ENCODE peak calls at places on chromosome 22, in eight cellular contexts. C, X, E, W, F, D, P and J are unnamed samples. For H3K4me1, the result is how much of the 10 kb centered on the place peaks cover.

GRCh38 chr22:19869497-19870152 is 15.0 kb upstream of the GNB1L start:
- DNase-seq in C (peak), W (no peak), P (peak), F (peak), X (no peak), D (no peak), E (no peak), J (peak)

GRCh38 chr22:38218661-38219331 is 17.0 kb downstream of the MAFF start:
- DNase-seq in X (peak), C (peak), D (peak), E (peak), F (peak), P (peak), W (peak), J (peak)

GRCh38 chr22:20868225-20868944 is 9.6 kb downstream of the SNAP29 start:
- DNase-seq in D (no peak), C (no peak), W (no peak), X (no peak), E (no peak), F (no peak), P (no peak), J (no peak)

GRCh38 chr22:30286813-30287625 is 2.3 kb downstream of the CASTOR1 start:
- DNase-seq in E (peak), D (peak), C (peak), W (no peak), P (no peak), F (peak), X (peak), J (peak)

GRCh38 chr22:34502821-34503220 is 563.1 kb upstream of the ISX start:
- DNase-seq in E (no peak), X (no peak), C (no peak), F (no peak), W (no peak), D (no peak), P (no peak), J (no peak)

GRCh38 chr22:31604137-31604705 is 57.8 kb downstream of the PISD start:
- DNase-seq in W (no peak), X (no peak), C (no peak), E (no peak), D (no peak), P (no peak), F (peak), J (no peak)

GRCh38 chr22:27120036-27120435 is 462.6 kb downstream of the MIAT start:
- DNase-seq in P (no peak), W (no peak), D (no peak), F (no peak), X (no peak), E (no peak), C (no peak), J (no peak)

GRCh38 chr22:29345932-29346331 is 30.4 kb upstream of the RASL10A start:
- DNase-seq in X (no peak), P (no peak), F (no peak), D (no peak), E (no peak), W (no peak), C (no peak), J (no peak)

GRCh38 chr22:49091451-49091850 is 736.2 kb downstream of the BRD1 start:
- DNase-seq in D (no peak), E (no peak), F (peak), X (no peak), P (no peak), W (no peak), C (no peak), J (no peak)

GRCh38 chr22:32746715-32747114 is 54.8 kb upstream of the TIMP3 start:
- DNase-seq in D (peak), F (no peak), W (no peak), P (no peak), X (no peak), E (no peak), C (no peak), J (no peak)

GRCh38 chr22:22099833-22100812 is 117.5 kb upstream of the TOP3B start:
- DNase-seq in C (no peak), E (no peak), P (no peak), X (no peak), D (no peak), F (no peak), W (no peak), J (no peak)

GRCh38 chr22:27125539-27125938 is 468.2 kb downstream of the MIAT start:
- DNase-seq in F (no peak), D (no peak), P (no peak), W (no peak), C (no peak), E (no peak), X (no peak), J (no peak)

GRCh38 chr22:20437253-20438065 is at the start of gene SCARF2:
- DNase-seq in F (peak), P (peak), D (peak), W (no peak), C (peak), E (no peak), X (no peak), J (no peak)

GRCh38 chr22:30079952-30080533 is at the start of gene HORMAD2:
- DNase-seq in P (no peak), C (peak), D (no peak), X (peak), W (no peak), F (no peak), E (no peak), J (no peak)

GRCh38 chr22:33579448-33580093 is 340.7 kb downstream of the LARGE1 start:
- DNase-seq in C (no peak), F (peak), E (peak), X (peak), D (peak), W (no peak), P (no peak), J (peak)

GRCh38 chr22:38868886-38869381 is 3.1 kb downstream of the CBX6 start:
- DNase-seq in W (peak), X (peak), E (peak), C (peak), F (peak), D (peak), P (peak), J (no peak)

GRCh38 chr22:29369460-29369859 is 18.9 kb downstream of the AP1B1 start:
- DNase-seq in X (peak), F (no peak), E (no peak), C (peak), W (no peak), D (peak), P (peak), J (no peak)

GRCh38 chr22:34914871-34915270 is 151.1 kb upstream of the ISX start:
- DNase-seq in W (no peak), F (no peak), E (no peak), X (no peak), D (no peak), C (no peak), P (no peak), J (no peak)

GRCh38 chr22:48654492-48654891 is 1173.2 kb downstream of the BRD1 start:
- DNase-seq in C (no peak), W (no peak), D (no peak), X (no peak), P (no peak), F (no peak), E (no peak), J (no peak)

GRCh38 chr22:17307566-17307965 is 61.7 kb upstream of the CECR2 start:
- DNase-seq in P (no peak), D (no peak), C (no peak), X (no peak), E (no peak), F (no peak), W (no peak), J (no peak)

GRCh38 chr22:41776381-41776780 is 24.1 kb upstream of the CCDC134 start:
- DNase-seq in E (no peak), X (no peak), C (no peak), F (no peak), W (no peak), D (no peak), P (no peak), J (no peak)

GRCh38 chr22:19292262-19293230 is 1.0 kb upstream of the CLTCL1 start:
- DNase-seq in C (peak), X (no peak), D (peak), W (no peak), P (peak), F (peak), E (no peak), J (peak)

GRCh38 chr22:47190957-47191323 is 428.5 kb downstream of the TBC1D22A start:
- DNase-seq in F (peak), P (no peak), X (no peak), W (no peak), C (no peak), E (no peak), D (no peak), J (peak)

GRCh38 chr22:40416636-40417035 is 46.2 kb downstream of the SGSM3 start:
- DNase-seq in W (no peak), F (no peak), D (no peak), X (no peak), P (no peak), C (no peak), E (no peak), J (no peak)

GRCh38 chr22:40414838-40415505 is 44.6 kb downstream of the SGSM3 start:
- DNase-seq in D (no peak), P (peak), X (no peak), F (no peak), C (no peak), E (no peak), W (no peak), J (no peak)

GRCh38 chr22:40416267-40416570 is 45.8 kb downstream of the SGSM3 start:
- DNase-seq in W (no peak), E (no peak), P (peak), X (no peak), C (no peak), F (no peak), D (no peak), J (no peak)

GRCh38 chr22:40417041-40417440 is 46.6 kb downstream of the SGSM3 start:
- DNase-seq in F (no peak), D (no peak), P (no peak), C (no peak), X (no peak), E (no peak), W (no peak), J (peak)

DNA sequence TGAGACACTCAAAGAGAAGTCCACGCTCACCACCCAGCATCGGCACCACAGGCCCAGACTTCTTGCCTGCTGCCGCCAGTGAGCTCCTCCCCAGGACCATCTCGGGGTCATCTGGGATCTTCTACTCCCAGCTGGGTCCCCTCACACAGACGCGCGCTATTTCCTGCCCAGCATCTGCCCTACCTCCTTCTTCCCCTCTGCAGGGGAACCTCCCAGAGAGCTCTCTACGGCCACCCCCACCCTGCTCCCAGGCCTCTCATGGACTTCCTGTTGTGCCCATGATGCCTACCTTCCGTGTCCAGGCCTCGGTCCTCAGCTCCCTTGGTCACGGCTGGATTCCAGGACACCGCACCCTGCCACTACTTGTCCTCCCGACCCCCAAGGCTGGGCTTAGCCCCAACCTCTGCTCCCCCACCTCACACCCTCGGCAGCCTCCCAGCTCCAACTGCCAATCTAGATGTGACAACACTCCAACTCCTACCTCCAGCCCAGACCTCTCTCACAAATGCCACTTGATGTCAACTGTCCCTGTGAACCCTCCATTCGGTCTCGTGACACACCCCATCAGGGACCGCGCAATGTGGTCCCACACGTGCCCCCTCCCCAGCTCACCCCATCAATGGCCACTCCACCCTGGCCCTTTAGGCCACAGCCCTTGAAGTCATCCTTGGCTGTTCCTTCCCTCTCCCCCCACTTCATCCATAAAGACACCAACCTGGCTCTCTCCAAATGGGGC is 45.3 kb downstream of the SGSM3 start:
- DNase-seq in E (no peak), X (no peak), P (no peak), C (peak), F (no peak), W (no peak), D (no peak), J (peak)
- H3K27ac ChIP-seq in E (no peak), X (no peak), P (no peak), C (no peak), F (no peak), W (peak), D (no peak), J (peak)

DNA sequence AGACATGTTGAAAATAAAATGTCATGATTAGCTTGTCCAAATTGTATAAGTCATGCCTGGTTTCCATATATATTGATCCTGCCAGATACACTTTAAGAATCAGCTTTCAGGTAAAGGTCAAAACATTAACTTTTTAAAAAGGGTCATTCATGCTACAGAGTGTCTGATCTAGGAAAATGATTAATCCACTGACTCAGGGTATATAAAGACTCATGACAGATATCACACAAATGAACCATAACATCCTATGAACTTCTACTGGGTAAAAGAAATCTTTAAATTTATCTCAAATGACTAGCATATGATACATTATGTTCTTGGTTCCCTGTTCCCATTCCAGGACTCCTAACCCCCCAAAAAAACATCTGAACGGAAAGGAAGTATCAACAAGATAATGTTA is 11.7 kb downstream of the MRTFA start:
- DNase-seq in W (no peak), X (no peak), P (no peak), D (no peak), C (no peak), E (no peak), F (no peak), J (no peak)
- H3K4me1 ChIP-seq in W (under half), X (under half), P (under half), D (under half), C (under half), E (under half), F (under half), J (under half)

DNA sequence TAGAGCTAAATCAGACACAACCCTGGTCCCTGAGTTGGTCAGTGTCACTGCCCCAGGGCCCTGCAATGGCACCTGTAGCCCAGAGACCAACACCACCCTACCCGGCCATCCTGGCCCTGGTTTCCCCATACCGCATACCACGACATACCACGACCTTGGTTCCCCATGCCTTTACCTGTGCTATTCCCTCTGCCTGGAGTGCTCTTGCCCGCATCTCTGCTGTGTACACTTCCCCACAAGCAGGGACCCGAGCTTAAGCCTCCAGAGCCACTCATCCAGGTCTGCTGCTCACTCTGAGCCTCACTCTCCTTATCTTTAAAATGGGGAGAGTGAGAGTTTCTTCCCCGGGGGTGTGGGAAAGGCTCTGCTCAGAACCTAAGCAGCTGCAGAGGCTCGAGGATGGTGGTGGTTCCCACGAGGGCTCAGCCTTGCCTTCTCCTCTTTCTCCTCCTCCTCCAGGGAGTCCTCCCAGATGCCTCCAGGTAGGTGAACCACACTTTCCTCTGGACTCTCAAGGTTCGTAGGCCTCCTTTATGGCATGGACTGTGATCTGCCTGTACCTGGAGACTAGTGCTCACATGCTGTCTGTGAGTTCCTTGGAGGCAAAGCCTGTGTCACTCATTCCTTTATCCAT is 48.1 kb downstream of the WNT7B start:
- DNase-seq in E (no peak), C (no peak), X (no peak), W (no peak), F (no peak), P (no peak), D (no peak), J (no peak)
- TF ChIP-seq CTCF in E (no peak), C (no peak), X (no peak), W (no peak), F (no peak), P (no peak), D (no peak), J (no peak)

GRCh38 chr22:43144949-43145348 is 1.8 kb upstream of the MCAT start:
- DNase-seq in D (no peak), W (no peak), X (no peak), F (no peak), P (no peak), E (no peak), C (no peak), J (peak)
- H3K27ac ChIP-seq in D (no peak), W (no peak), X (no peak), F (no peak), P (no peak), E (no peak), C (no peak), J (peak)

DNA sequence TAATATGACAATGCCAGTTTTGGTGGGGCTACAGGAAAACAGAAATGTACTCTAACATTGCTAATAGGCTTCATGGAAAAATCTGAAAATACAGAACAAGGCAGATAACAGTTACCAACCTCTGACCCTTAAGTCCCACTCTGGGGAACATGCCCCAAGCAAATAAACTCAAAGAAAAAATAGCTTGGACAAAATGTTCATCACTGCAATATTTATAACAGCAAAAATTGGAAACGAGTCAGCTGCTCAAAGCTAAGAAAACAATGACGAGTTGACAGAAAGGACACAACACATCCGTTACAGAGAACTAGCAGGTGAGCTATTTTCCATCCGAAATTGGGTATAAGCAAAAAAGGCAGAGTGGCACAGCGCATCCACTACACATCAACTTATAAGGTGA is 70.5 kb downstream of the PACSIN2 start:
- DNase-seq in W (no peak), E (no peak), C (no peak), F (no peak), X (no peak), D (no peak), P (no peak), J (no peak)
- H3K4me1 ChIP-seq in W (half or more), E (half or more), C (under half), F (half or more), X (half or more), D (half or more), P (half or more), J (under half)

GRCh38 chr22:43983808-43984207 is 28.6 kb downstream of the SAMM50 start:
- DNase-seq in P (no peak), F (no peak), E (no peak), C (no peak), W (no peak), X (no peak), D (no peak), J (no peak)
- TF ChIP-seq CTCF in P (no peak), F (no peak), E (no peak), C (no peak), W (no peak), X (no peak), D (no peak), J (no peak)

GRCh38 chr22:24154826-24155225 is 26.5 kb upstream of the SUSD2 start:
- DNase-seq in C (no peak), X (no peak), W (no peak), P (no peak), E (no peak), F (no peak), D (no peak), J (no peak)

GRCh38 chr22:24155597-24156145 is 25.6 kb upstream of the SUSD2 start:
- DNase-seq in E (peak), C (peak), W (no peak), D (peak), P (peak), X (peak), F (peak), J (peak)

GRCh38 chr22:24156146-24156914 is 25.0 kb upstream of the SUSD2 start:
- DNase-seq in F (peak), W (no peak), D (no peak), E (no peak), P (no peak), X (peak), C (no peak), J (no peak)

GRCh38 chr22:24153353-24153752 is 27.9 kb upstream of the SUSD2 start:
- DNase-seq in X (no peak), C (no peak), F (no peak), D (no peak), W (no peak), P (no peak), E (no peak), J (no peak)

DNA sequence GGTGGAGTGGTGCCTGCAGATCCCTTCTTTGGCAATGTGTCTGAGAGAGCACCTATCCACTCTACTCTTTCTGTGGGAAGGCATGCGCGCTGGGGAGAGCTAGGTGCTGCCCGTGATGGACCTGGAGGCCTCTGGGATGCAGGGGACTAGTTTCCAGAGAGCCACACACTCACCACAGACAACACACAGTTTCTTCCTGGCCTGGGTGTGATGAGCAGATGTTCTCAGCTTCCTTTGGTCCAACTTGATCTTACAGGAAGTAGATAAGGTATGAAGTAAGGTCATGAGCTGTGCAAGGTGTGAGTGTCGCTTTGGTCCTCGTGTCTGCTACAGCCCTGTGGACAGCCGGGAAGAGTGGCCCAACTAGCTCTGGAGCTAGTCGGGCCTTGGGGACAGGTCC is 27.3 kb upstream of the SUSD2 start:
- DNase-seq in W (no peak), P (no peak), C (no peak), X (no peak), D (no peak), E (no peak), F (no peak), J (no peak)
- H3K27ac ChIP-seq in W (no peak), P (no peak), C (peak), X (no peak), D (no peak), E (no peak), F (no peak), J (peak)

DNA sequence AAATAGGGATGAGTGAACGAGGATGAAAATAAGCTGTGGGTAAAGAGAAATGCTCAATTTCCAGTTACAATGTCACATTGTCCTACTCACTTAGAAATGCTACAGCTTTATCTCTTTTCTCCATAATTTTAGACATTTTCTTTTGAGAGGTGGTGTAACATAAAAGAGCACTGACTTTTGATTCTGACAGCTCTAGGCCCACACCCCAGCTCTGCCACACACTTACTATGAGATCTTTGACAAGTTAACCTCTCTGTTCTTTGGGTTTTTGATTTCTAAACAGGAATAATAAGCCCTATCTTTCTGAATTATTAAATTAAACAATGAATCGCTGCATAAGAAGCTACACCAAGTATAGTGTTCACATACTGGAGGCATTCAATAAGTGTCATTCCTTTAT is 228.3 kb upstream of the PITPNB start:
- DNase-seq in D (no peak), F (no peak), C (no peak), E (no peak), X (no peak), P (no peak), W (no peak), J (no peak)
- H3K4me1 ChIP-seq in D (under half), F (under half), C (under half), E (under half), X (under half), P (under half), W (under half), J (under half)